ENCODE peak calls at places on chromosomes 5 and 9, in six cellular contexts. I is dermis blood vessel endothelial cell; Y is posterior cingulate gyrus; O is hippocampal formation; E is stimulated activated CD4-positive, alpha-beta T cell treated with anti-CD3 and anti-CD28 coated beads, Interleukin-12 subunit alpha, Interleukin-12 subunit beta, amount 100 ng/mL, for 48 hours; H is HuH-7. R is an unnamed sample.

GRCh38 chr9:105912157-105912867 is 218.0 kb downstream of the TMEM38B start:
- DNase-seq in E (no peak), I (no peak), O (no peak), Y (no peak), H (no peak), R (no peak)

GRCh38 chr5:170639221-170639925 is 135.6 kb downstream of the KCNIP1 start:
- DNase-seq in O (no peak), H (no peak), Y (no peak), I (no peak), E (no peak), R (no peak)

GRCh38 chr5:145787001-145787400 is 48.1 kb downstream of the PRELID2 start:
- DNase-seq in I (no peak), Y (no peak), E (no peak), O (no peak), H (no peak), R (no peak)

GRCh38 chr5:174376056-174376455 is 330.6 kb downstream of the NSG2 start:
- DNase-seq in I (no peak), E (no peak), O (no peak), Y (no peak), H (no peak), R (no peak)

GRCh38 chr5:136584474-136584873 is 219.1 kb upstream of the TRPC7 start:
- DNase-seq in O (no peak), I (no peak), Y (no peak), H (no peak), E (no peak), R (no peak)

GRCh38 chr5:128574041-128574440 is 36.0 kb upstream of the FBN2 start:
- DNase-seq in E (no peak), O (no peak), H (no peak), Y (no peak), I (no peak), R (no peak)

GRCh38 chr5:178309271-178310008 is 76.8 kb upstream of the PHYKPL start:
- DNase-seq in O (no peak), H (no peak), Y (no peak), E (no peak), I (no peak), R (no peak)

GRCh38 chr5:10167806-10168205 is 81.9 kb downstream of the ATPSCKMT start:
- DNase-seq in Y (no peak), I (no peak), O (no peak), H (no peak), E (no peak), R (no peak)

GRCh38 chr9:134434896-134435506 is 108.7 kb downstream of the RXRA start:
- DNase-seq in H (peak; percentile 95), O (peak; percentile 91), E (no peak), Y (peak; percentile 93), I (peak; percentile 95), R (peak; percentile 96)

GRCh38 chr5:119321569-119322311 is 34.1 kb upstream of the TNFAIP8 start:
- DNase-seq in O (no peak), I (no peak), E (no peak), Y (no peak), H (no peak), R (no peak)

GRCh38 chr9:131397100-131397790 is 3.4 kb downstream of the PRRC2B start:
- DNase-seq in I (peak; percentile 47), E (no peak), O (no peak), Y (no peak), H (no peak), R (peak; percentile 42)

GRCh38 chr9:107548298-107549142 is 59.0 kb upstream of the KLF4 start:
- DNase-seq in Y (no peak), E (no peak), H (no peak), O (no peak), I (peak; percentile 80), R (peak; percentile 57)

R was measured in hepatocyte.